ENCODE peak calls at places on chromosomes 11 and 22, in seven cellular contexts. Z is EH; A is T-helper 9 cell; Y is activated T-cell treated with anti-CD3 and anti-CD28 coated beads, Interleukin-2, amount 50 U/mL, for 24 hours; G is AG08396; M is activated CD4-positive, alpha-beta T cell treated with anti-CD3 and anti-CD28 coated beads for 1 hour; E is HFF-Myc. S is an unnamed sample.

GRCh38 chr11:2796508-2797180 is 88.9 kb downstream of the CDKN1C start:
- DNase-seq in Z (no peak), A (no peak), Y (peak), G (no peak), M (no peak), E (no peak), S (no peak)

GRCh38 chr22:43157874-43158546 is 6.7 kb downstream of the TSPO start:
- DNase-seq in Z (no peak), A (no peak), Y (no peak), G (no peak), M (no peak), E (no peak), S (no peak)

GRCh38 chr11:1194231-1194976 is 28.5 kb upstream of the MUC5B start:
- DNase-seq in Z (no peak), A (no peak), Y (no peak), G (no peak), M (no peak), E (no peak), S (no peak)

GRCh38 chr11:44094260-44094868 is 1.1 kb upstream of the EXT2 start:
- DNase-seq in Z (peak), A (peak), Y (peak), G (peak), M (peak), E (peak), S (peak)

GRCh38 chr11:13284776-13285588 is 7.4 kb downstream of the BMAL1 start:
- DNase-seq in Z (no peak), A (no peak), Y (no peak), G (no peak), M (no peak), E (no peak), S (no peak)

GRCh38 chr11:70112017-70112434 is 33.9 kb downstream of the ANO1 start:
- DNase-seq in Z (peak), A (no peak), Y (no peak), G (no peak), M (no peak), E (no peak), S (peak)

GRCh38 chr11:112524808-112525207 is 264.1 kb upstream of the PLET1 start:
- DNase-seq in Z (peak), A (no peak), Y (no peak), G (no peak), M (no peak), E (no peak), S (peak)

GRCh38 chr11:62856333-62856910 is 17.0 kb upstream of the WDR74 start:
- DNase-seq in Z (no peak), A (no peak), Y (no peak), G (no peak), M (no peak), E (no peak), S (no peak)

GRCh38 chr22:35212020-35212419 is 45.3 kb upstream of the HMGXB4 start:
- DNase-seq in Z (peak), A (no peak), Y (no peak), G (peak), M (no peak), E (no peak), S (peak)

GRCh38 chr11:129798212-129798611 is 17.4 kb upstream of the TMEM45B start:
- DNase-seq in Z (no peak), A (no peak), Y (no peak), G (no peak), M (no peak), E (no peak), S (no peak)

S was measured in RPMI7951.